ENCODE peak calls at places on chromosomes 16 and 17, in nine cellular contexts. R, J, T, V, X, O, B, Q and E are unnamed samples.

GRCh38 chr17:82497483-82498405 is 21.8 kb upstream of the FOXK2 start:
- DNase-seq in T (peak), Q (peak), R (no peak), B (no peak), X (no peak), V (peak), J (no peak), O (peak), E (peak)

GRCh38 chr17:34579017-34579946 is at the start of gene TMEM132E:
- DNase-seq in O (no peak), Q (peak), X (no peak), V (peak), T (peak), R (peak), B (no peak), J (no peak), E (no peak)

GRCh38 chr17:67178555-67178954 is 66.4 kb downstream of the HELZ start:
- DNase-seq in X (no peak), Q (no peak), B (no peak), R (no peak), V (no peak), T (no peak), J (no peak), O (no peak), E (no peak)

GRCh38 chr17:82160081-82160480 is 52.6 kb downstream of the CCDC57 start:
- DNase-seq in J (no peak), O (peak), B (no peak), Q (no peak), X (no peak), R (no peak), V (peak), T (no peak), E (no peak)

GRCh38 chr16:75251280-75252048 is at the start of gene BCAR1:
- DNase-seq in J (peak), R (peak), X (peak), V (peak), T (peak), Q (peak), B (no peak), O (peak), E (peak)

GRCh38 chr17:82204831-82205719 is 7.6 kb downstream of the CCDC57 start:
- DNase-seq in R (peak), T (peak), V (peak), X (no peak), J (no peak), O (peak), Q (no peak), B (no peak), E (no peak)

GRCh38 chr17:9271989-9272388 is 250.7 kb downstream of the NTN1 start:
- DNase-seq in Q (no peak), V (no peak), X (no peak), T (no peak), O (no peak), B (no peak), J (no peak), R (peak), E (no peak)

GRCh38 chr16:84138824-84139627 is 6.0 kb downstream of the HSDL1 start:
- DNase-seq in T (peak), X (no peak), B (no peak), J (no peak), Q (no peak), V (no peak), O (no peak), R (peak), E (peak)

GRCh38 chr17:8757189-8757588 is 1.2 kb downstream of the SPDYE4 start:
- DNase-seq in J (no peak), V (no peak), X (no peak), B (no peak), Q (no peak), R (no peak), T (no peak), O (no peak), E (no peak)

GRCh38 chr17:73986641-73987177 is 216.8 kb upstream of the RPL38 start:
- DNase-seq in V (no peak), B (no peak), O (no peak), J (no peak), R (no peak), X (no peak), T (no peak), Q (no peak), E (no peak)

GRCh38 chr17:4900231-4901107 is 1.1 kb downstream of the C17orf107 start:
- DNase-seq in V (no peak), T (peak), X (no peak), Q (no peak), B (no peak), O (no peak), R (no peak), J (no peak), E (no peak)

GRCh38 chr17:58224315-58224714 is 5.3 kb upstream of the MKS1 start:
- DNase-seq in V (peak), T (peak), Q (no peak), J (peak), X (no peak), O (peak), R (no peak), B (no peak), E (no peak)

GRCh38 chr17:5179003-5179402 is 12.7 kb downstream of the ZNF594 start:
- DNase-seq in J (no peak), R (no peak), X (no peak), B (no peak), T (no peak), V (no peak), O (no peak), Q (no peak), E (no peak)

GRCh38 chr17:56939869-56940484 is 20.9 kb downstream of the COIL start:
- DNase-seq in B (no peak), V (peak), Q (no peak), R (no peak), X (no peak), O (peak), J (peak), T (peak), E (peak)

DNA sequence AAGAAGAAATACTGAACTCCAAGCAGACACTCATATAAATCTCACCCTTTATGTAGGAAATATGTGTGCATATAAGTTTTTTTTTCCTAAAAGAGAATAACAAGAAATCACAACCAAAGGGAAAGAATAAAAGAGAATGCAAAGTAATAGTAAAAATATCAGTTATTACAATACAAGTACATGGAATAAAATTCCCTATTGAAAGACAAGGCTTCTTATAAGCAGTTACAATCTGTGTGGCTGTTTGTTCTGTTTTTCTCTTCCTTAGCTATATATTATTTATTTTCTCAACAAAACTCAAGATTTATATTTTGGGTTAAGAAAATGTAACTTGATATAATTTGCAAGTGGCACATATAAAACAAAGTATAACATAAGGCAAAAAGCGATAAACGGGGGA is 41.7 kb downstream of the SLC5A11 start:
- DNase-seq in T (no peak), J (no peak), X (no peak), R (no peak), Q (no peak), B (no peak), O (no peak), V (no peak), E (no peak)
- H3K4me3 ChIP-seq in T (no peak), J (no peak), X (no peak), R (no peak), Q (no peak), B (no peak), O (no peak), V (no peak), E (no peak)

DNA sequence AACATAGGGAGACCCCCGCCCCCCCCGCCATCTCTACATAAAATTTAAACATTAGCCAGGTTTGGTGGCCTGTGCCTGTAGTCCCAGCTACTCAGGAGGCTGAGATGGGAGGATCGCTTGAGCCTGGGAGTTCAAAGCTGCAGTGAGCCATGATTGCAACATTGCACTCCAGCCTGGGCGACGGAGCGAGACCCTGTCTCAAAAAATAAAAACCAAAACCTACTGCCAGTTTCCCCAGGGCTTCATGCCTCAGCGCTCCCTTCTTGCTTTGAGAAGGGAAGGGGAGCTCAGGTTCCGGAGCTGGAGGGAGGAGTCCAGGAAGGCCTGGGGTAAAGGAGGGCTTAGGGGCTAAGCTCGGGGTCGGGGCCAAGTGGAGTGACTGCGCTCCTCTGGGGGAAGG is 20.5 kb downstream of the PLCD3 start:
- DNase-seq in T (no peak), V (no peak), O (no peak), J (no peak), Q (no peak), X (no peak), B (no peak), R (no peak), E (no peak)
- H3K4me3 ChIP-seq in T (no peak), V (no peak), O (no peak), J (no peak), Q (no peak), X (no peak), B (no peak), R (no peak), E (no peak)

DNA sequence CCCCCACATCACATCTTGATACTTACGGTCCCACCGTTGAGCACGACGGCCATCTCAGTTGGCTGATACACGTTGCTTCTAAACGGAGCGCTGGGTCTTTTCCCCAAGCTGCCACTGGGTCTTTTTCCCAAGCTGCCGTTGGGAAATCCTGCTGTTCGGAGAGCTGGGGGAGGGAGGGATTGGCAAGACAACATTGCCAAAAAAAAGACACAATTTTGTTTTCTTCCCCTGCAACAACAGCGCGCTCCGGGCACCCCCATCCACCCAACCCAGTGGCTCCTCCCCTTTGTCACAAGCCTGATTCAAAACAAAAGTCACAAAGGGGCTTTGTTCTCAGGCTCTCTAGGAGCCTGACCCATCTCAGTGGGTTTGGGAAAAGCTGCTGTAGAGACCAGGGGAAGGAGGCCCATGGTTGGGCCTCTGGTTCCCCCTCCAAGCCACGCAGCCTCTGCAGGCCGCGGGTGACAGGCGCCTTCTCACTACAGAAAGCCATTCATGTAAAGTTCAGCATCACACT is 22.8 kb downstream of the GPRC5B start:
- DNase-seq in R (no peak), O (no peak), X (no peak), B (no peak), J (no peak), V (no peak), Q (no peak), T (no peak), E (no peak)
- H3K4me3 ChIP-seq in R (no peak), O (no peak), X (no peak), B (no peak), J (no peak), V (no peak), Q (no peak), T (no peak), E (no peak)

GRCh38 chr17:50918071-50918932 is 52.1 kb upstream of the TOB1 start:
- DNase-seq in Q (no peak), J (no peak), B (no peak), X (no peak), R (no peak), O (no peak), T (no peak), V (no peak), E (no peak)

GRCh38 chr17:50919321-50920040 is 53.3 kb upstream of the TOB1 start:
- DNase-seq in O (peak), X (peak), V (peak), T (peak), J (peak), R (peak), Q (peak), B (peak), E (no peak)

GRCh38 chr17:50920891-50921595 is 54.9 kb upstream of the TOB1 start:
- DNase-seq in X (no peak), Q (no peak), R (no peak), J (no peak), V (no peak), B (no peak), T (no peak), O (no peak), E (no peak)

GRCh38 chr17:50918933-50919296 is 52.8 kb upstream of the TOB1 start:
- DNase-seq in R (no peak), J (no peak), O (peak), T (peak), V (no peak), Q (no peak), B (no peak), X (no peak), E (no peak)

GRCh38 chr17:50920041-50920410 is 53.9 kb upstream of the TOB1 start:
- DNase-seq in Q (no peak), B (no peak), R (no peak), T (no peak), J (no peak), O (peak), V (no peak), X (no peak), E (no peak)
- H3K4me3 ChIP-seq in Q (no peak), B (peak), R (no peak), T (no peak), J (no peak), O (no peak), V (no peak), X (no peak), E (no peak)

GRCh38 chr16:606656-607307 is 16.9 kb downstream of the RAB40C start:
- DNase-seq in Q (no peak), O (no peak), B (no peak), V (no peak), R (no peak), J (no peak), X (no peak), T (no peak), E (no peak)

GRCh38 chr16:608019-608418 is 18.2 kb downstream of the RAB40C start:
- DNase-seq in Q (no peak), J (no peak), X (no peak), O (peak), T (no peak), R (no peak), B (no peak), V (no peak), E (no peak)

GRCh38 chr16:609316-609715 is 19.4 kb downstream of the RAB40C start:
- DNase-seq in Q (no peak), B (no peak), O (no peak), X (no peak), T (no peak), J (no peak), V (no peak), R (no peak), E (no peak)

GRCh38 chr16:610513-611381 is 20.0 kb upstream of the WFIKKN1 start:
- DNase-seq in O (peak), V (peak), Q (no peak), R (peak), B (no peak), X (no peak), T (peak), J (no peak), E (peak)

DNA sequence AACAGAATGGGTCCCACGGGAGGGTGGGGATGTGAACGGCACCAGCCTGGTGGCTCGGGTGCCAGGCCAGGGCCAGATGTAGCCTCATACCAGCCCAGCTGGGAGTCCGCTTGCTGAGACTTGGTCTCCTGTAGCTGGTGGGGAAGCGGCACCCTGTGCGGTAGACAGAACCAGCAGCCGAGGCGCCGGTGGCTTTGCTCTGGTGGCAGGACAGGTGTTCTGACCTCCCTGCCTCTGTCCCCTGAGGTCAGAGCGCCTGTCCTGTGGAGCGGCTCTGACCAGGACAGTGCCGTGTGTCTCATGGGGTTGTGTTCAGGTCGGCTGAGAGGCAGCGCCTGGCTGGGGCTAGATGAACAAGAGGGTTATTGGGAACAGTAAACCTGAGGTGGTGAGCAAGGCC is 20.1 kb downstream of the RAB40C start:
- DNase-seq in R (no peak), X (no peak), J (no peak), B (no peak), T (no peak), O (no peak), Q (no peak), V (no peak), E (no peak)
- H3K4me3 ChIP-seq in R (no peak), X (no peak), J (no peak), B (no peak), T (no peak), O (no peak), Q (no peak), V (no peak), E (no peak)

DNA sequence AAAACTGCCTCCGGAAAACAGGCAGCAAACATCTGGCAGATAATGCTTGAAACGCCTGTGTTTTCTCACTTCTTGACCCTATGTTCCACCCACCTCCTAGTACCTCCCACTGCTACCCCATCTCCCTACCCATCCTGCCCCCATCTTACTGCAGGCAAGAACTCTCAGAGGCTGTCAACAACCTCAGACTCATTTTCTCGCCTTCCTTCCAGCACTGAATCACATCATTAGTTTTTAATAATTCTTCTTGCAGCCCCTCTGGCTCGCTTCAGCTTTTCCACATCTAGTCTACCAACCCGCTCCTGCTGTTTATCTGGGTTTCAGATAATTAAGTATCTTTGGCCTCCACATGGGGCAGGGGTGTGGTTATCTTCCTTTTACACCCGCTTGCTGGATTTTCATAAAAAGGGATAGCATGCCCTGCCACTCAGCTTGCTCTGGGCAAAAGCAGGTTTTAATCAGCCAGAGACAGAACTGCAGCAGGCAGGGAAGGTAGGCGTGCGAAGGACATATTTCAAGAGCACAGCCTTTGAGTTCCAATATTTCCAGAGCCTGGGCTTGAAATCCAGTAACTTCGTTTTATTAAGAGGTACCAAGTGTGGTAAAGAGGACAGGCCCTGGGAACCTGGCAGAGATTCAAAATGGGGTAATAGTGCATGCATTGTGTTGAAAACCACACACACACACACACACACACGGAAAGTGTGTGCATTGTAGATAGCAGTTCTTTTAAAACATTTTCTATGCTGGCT is 87.5 kb downstream of the BMERB1 start:
- DNase-seq in B (no peak), Q (no peak), V (peak), X (no peak), R (no peak), T (no peak), J (no peak), O (no peak), E (no peak)
- H3K4me3 ChIP-seq in B (no peak), Q (no peak), V (no peak), X (no peak), R (no peak), T (no peak), J (no peak), O (no peak), E (no peak)

GRCh38 chr16:72938426-72939164 is 109.3 kb downstream of the ZFHX3 start:
- DNase-seq in O (peak), Q (peak), V (peak), X (peak), B (no peak), R (peak), J (no peak), T (peak), E (no peak)
- H3K4me3 ChIP-seq in O (no peak), Q (no peak), V (peak), X (no peak), B (no peak), R (no peak), J (no peak), T (peak), E (no peak)

DNA sequence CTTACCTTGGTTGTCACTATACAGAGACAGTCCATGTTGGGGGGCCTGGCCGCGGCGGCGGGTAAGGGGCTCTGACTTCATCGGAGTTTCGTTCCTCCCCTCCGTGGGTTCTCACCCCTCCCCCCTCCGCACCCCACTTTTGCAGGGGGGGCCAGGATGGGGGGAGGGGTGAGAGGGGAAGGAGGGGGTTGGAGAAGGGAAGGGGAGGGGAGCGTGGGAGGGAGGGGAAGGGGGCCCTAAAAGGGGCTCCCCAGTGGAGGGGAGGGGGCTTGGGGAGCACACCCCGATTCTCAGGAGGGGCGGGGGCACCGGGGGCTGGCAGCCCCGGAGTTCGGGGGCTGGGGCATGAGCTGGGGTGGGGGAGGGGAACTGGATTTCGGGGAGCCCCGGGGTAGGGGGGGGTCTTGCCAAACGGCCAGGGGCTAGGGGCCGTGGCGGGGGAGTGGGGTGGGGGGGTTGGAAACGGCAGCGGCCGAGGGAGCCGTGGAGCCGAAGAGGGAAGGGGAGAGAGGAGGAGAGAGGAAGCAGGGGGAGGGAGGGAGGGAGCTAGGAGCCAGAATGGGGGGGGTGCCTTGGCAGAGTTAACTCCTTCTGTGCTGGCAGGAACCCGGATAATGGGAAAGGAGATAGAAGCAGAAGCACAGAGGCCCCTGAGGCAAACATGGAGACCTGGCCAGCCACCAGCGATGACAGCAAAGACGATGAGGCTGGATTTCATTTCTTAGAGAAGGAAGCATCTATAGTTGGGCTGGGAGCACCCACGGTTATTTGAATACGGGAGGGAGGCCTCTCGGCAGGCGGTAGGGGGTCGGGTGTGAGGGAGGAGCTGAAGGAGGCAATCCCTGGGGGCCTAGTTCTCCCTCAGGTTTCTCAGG is 2.3 kb downstream of the DLG4 start:
- DNase-seq in Q (peak), X (no peak), R (peak), B (no peak), O (no peak), V (peak), T (peak), J (no peak), E (peak)
- H3K4me3 ChIP-seq in Q (peak), X (peak), R (peak), B (peak), O (peak), V (peak), T (peak), J (peak), E (peak)

GRCh38 chr16:13492046-13492445 is 427.9 kb upstream of the ERCC4 start:
- DNase-seq in R (no peak), J (no peak), Q (no peak), B (no peak), T (no peak), V (no peak), O (no peak), X (no peak), E (no peak)
- H3K4me3 ChIP-seq in R (no peak), J (no peak), Q (no peak), B (no peak), T (no peak), V (no peak), O (no peak), X (no peak), E (no peak)

GRCh38 chr17:77883213-77883650 is 75.3 kb upstream of the TNRC6C start:
- DNase-seq in O (no peak), J (no peak), R (no peak), Q (peak), X (no peak), B (no peak), V (no peak), T (no peak), E (no peak)
- H3K4me3 ChIP-seq in O (no peak), J (no peak), R (no peak), Q (no peak), X (no peak), B (no peak), V (no peak), T (no peak), E (no peak)